ENCODE peak calls at places on chromosomes 4 and X, in six cellular contexts. N is COR-L47, Y is nephron progenitor cell, M is NCI-H446, B is GM23338, P is NCI-H1436. A is an unnamed sample.

GRCh38 chr4:41160856-41161255 is 53.5 kb downstream of the APBB2 start:
- DNase-seq in P (no peak), M (no peak), B (no peak), Y (no peak), N (no peak), A (peak; percentile 3)

GRCh38 chrX:22159071-22159470 is 113.6 kb upstream of the CBLL2 start:
- DNase-seq in Y (no peak), P (no peak), M (peak; percentile 7), N (no peak), B (no peak), A (no peak)

GRCh38 chr4:174828845-174829701 is at the start of gene GLRA3:
- DNase-seq in M (peak; percentile 47), N (peak; percentile 99), P (peak; percentile 93), Y (peak; percentile 92), B (peak; percentile 99), A (no peak)

GRCh38 chr4:27040351-27040750 is 179.7 kb downstream of the STIM2 start:
- DNase-seq in M (no peak), P (no peak), Y (no peak), B (no peak), N (no peak), A (no peak)

GRCh38 chr4:24287096-24287495 is 297.3 kb downstream of the DHX15 start:
- DNase-seq in N (no peak), P (no peak), B (no peak), Y (no peak), M (no peak), A (no peak)

GRCh38 chr4:8556341-8557150 is 23.6 kb upstream of the GPR78 start:
- DNase-seq in B (no peak), N (no peak), Y (no peak), M (no peak), P (no peak), A (no peak)

GRCh38 chr4:140533951-140534480 is 10.0 kb downstream of the ELMOD2 start:
- DNase-seq in Y (no peak), P (no peak), B (no peak), M (no peak), N (no peak), A (no peak)

GRCh38 chrX:1589356-1590130 is 1.9 kb upstream of the AKAP17A start:
- DNase-seq in P (no peak), M (no peak), B (peak; percentile 37), N (no peak), Y (no peak), A (peak; percentile 86)

GRCh38 chrX:154546354-154547244 is at the start of gene G6PD:
- DNase-seq in N (peak; percentile 62), P (peak; percentile 80), Y (peak; percentile 78), B (peak; percentile 72), M (peak; percentile 73), A (no peak)

GRCh38 chrX:32448320-32448719 is 763.0 kb downstream of the DMD start:
- DNase-seq in P (no peak), B (peak; percentile 1), N (no peak), M (no peak), Y (no peak), A (no peak)

GRCh38 chrX:139008185-139008584 is 296.7 kb upstream of the FGF13 start:
- DNase-seq in N (no peak), M (no peak), P (no peak), B (no peak), Y (no peak), A (no peak)

GRCh38 chr4:177041356-177041755 is 248.6 kb upstream of the VEGFC start:
- DNase-seq in N (no peak), Y (no peak), M (no peak), P (no peak), B (no peak), A (no peak)

GRCh38 chrX:71637848-71638247 is 19.5 kb upstream of the CXCR3 start:
- DNase-seq in Y (no peak), N (no peak), B (no peak), P (no peak), M (no peak), A (no peak)

GRCh38 chr4:176340871-176341685 is 21.3 kb downstream of the SPCS3 start:
- DNase-seq in P (no peak), B (peak; percentile 57), M (peak; percentile 56), N (peak; percentile 43), Y (peak; percentile 5), A (no peak)

GRCh38 chrX:108167211-108167872 is 75.8 kb downstream of the ATG4A start:
- DNase-seq in B (no peak), Y (no peak), N (no peak), P (no peak), M (no peak), A (no peak)

GRCh38 chr4:15233626-15234025 is 194.2 kb upstream of the C1QTNF7 start:
- DNase-seq in P (no peak), N (no peak), B (no peak), Y (no peak), M (no peak), A (no peak)

GRCh38 chrX:150759568-150760416 is 66.6 kb downstream of the MTMR1 start:
- DNase-seq in M (no peak), P (no peak), N (no peak), B (no peak), Y (no peak), A (no peak)

GRCh38 chr4:3831529-3832150 is 65.5 kb downstream of the ADRA2C start:
- DNase-seq in N (no peak), M (no peak), P (no peak), B (no peak), Y (no peak), A (no peak)

GRCh38 chr4:172953896-172954568 is 214.6 kb upstream of the GALNT7 start:
- DNase-seq in M (no peak), Y (no peak), B (no peak), N (no peak), P (no peak), A (no peak)

GRCh38 chr4:7831330-7831729 is 108.3 kb downstream of the AFAP1 start:
- DNase-seq in P (no peak), B (no peak), N (no peak), Y (no peak), M (no peak), A (no peak)

GRCh38 chr4:80125252-80126177 is 52.5 kb upstream of the ANTXR2 start:
- DNase-seq in Y (no peak), M (peak; percentile 18), N (peak; percentile 11), P (no peak), B (peak; percentile 50), A (no peak)

GRCh38 chrX:118724775-118725174 is 2.6 kb upstream of the IL13RA1 start:
- DNase-seq in Y (no peak), B (no peak), P (no peak), M (no peak), N (no peak), A (no peak)

GRCh38 chr4:142404191-142404611 is 441.9 kb downstream of the INPP4B start:
- DNase-seq in B (no peak), N (no peak), Y (no peak), M (no peak), P (no peak), A (no peak)

GRCh38 chr4:105208556-105208955 is 61.9 kb downstream of the TET2 start:
- DNase-seq in P (no peak), N (peak; percentile 62), B (peak; percentile 32), M (no peak), Y (no peak), A (no peak)

GRCh38 chr4:101000496-101000895 is 346.8 kb downstream of the PPP3CA start:
- DNase-seq in P (no peak), B (no peak), Y (no peak), M (no peak), N (no peak), A (no peak)

GRCh38 chr4:107153228-107153627 is 117.1 kb upstream of the DKK2 start:
- DNase-seq in B (peak; percentile 89), N (no peak), Y (peak; percentile 7), P (no peak), M (no peak), A (no peak)

GRCh38 chr4:1714303-1715001 is 2.3 kb upstream of the SLBP start:
- DNase-seq in M (no peak), N (no peak), B (peak; percentile 80), P (no peak), Y (no peak), A (no peak)

GRCh38 chr4:29708473-29708872 is 1011.7 kb upstream of the PCDH7 start:
- DNase-seq in B (no peak), Y (no peak), M (no peak), P (no peak), N (no peak), A (no peak)

GRCh38 chrX:47217121-47217851 is 1.2 kb upstream of the CDK16 start:
- DNase-seq in N (no peak), M (peak; percentile 50), P (no peak), Y (no peak), B (peak; percentile 37), A (no peak)

GRCh38 chr4:40607224-40607623 is 22.4 kb downstream of the RBM47 start:
- DNase-seq in B (no peak), M (no peak), P (no peak), Y (no peak), N (no peak), A (no peak)

GRCh38 chr4:84319124-84319523 is 180.0 kb downstream of the NKX6-1 start:
- DNase-seq in N (no peak), P (no peak), Y (no peak), B (no peak), M (no peak), A (no peak)

GRCh38 chrX:261167-261857 is 19.9 kb upstream of the PLCXD1 start:
- DNase-seq in Y (peak; percentile 72), B (peak; percentile 65), N (no peak), M (no peak), P (no peak), A (no peak)

GRCh38 chr4:4574792-4575191 is 32.9 kb upstream of the STX18 start:
- DNase-seq in N (no peak), Y (peak; percentile 29), B (peak; percentile 23), M (no peak), P (no peak), A (no peak)

GRCh38 chr4:112386051-112386450 is 88.9 kb downstream of the ALPK1 start:
- DNase-seq in M (no peak), B (no peak), N (no peak), Y (peak; percentile 44), P (no peak), A (no peak)

GRCh38 chr4:172481802-172482508 is 668.8 kb downstream of the GALNTL6 start:
- DNase-seq in P (no peak), N (no peak), B (no peak), Y (no peak), M (no peak), A (no peak)

GRCh38 chr4:111854494-111855087 is 290.7 kb upstream of the FAM241A start:
- DNase-seq in M (peak; percentile 10), Y (peak; percentile 47), P (peak; percentile 11), B (peak; percentile 57), N (peak; percentile 29), A (no peak)

GRCh38 chr4:30875659-30876269 is 155.6 kb downstream of the PCDH7 start:
- DNase-seq in N (no peak), M (no peak), Y (no peak), P (no peak), B (no peak), A (no peak)

A was measured in esophagus muscularis mucosa.